ENCODE peak calls at places on chromosome 6, in nine cellular contexts. T is activated T-helper 1 cell treated with anti-CD3 and anti-CD28 coated beads, Interleukin-12 subunit alpha, Interleukin-12 subunit beta, Interleukin-2, Interleukin-4 antibody, amounts not matched to agents 30 ng/mL and 10 ng/mL and 1 ng/mL, durations not matched to agents 14 hours and 24 hours and 36 hours; F is activated naive CD4-positive, alpha-beta T cell treated with Interleukin-2 at 50 U/mL for 16 hours; D is amniotic stem cell; S is GM03348; A is H54; I is D341Med; P is AG08395; G is stimulated activated CD4-positive, alpha-beta T cell treated with anti-CD3 and anti-CD28 coated beads, Interleukin-12 subunit alpha, Interleukin-12 subunit beta, amount 100 ng/mL, for 4 hours. Y is an unnamed sample.
A peak's percentile ranks its signal among the peaks of the same experiment; 100 is the strongest.

GRCh38 chr6:170453586-170454511 is 99.3 kb downstream of the PSMB1 start:
- DNase-seq in P (no peak), T (no peak), D (no peak), A (no peak), I (no peak), F (no peak), G (no peak), S (no peak), Y (no peak)

GRCh38 chr6:24743265-24743943 is 24.4 kb upstream of the C6orf62 start:
- DNase-seq in S (peak; percentile 77), G (peak; percentile 6), A (peak; percentile 52), T (no peak), I (no peak), F (peak; percentile 25), P (peak; percentile 91), D (peak; percentile 44), Y (peak; percentile 79)

GRCh38 chr6:169454204-169454871 is 200.7 kb upstream of the THBS2 start:
- DNase-seq in A (no peak), T (no peak), P (peak; percentile 85), F (no peak), G (no peak), I (no peak), D (no peak), S (peak; percentile 87), Y (no peak)

GRCh38 chr6:93727447-93727846 is 308.1 kb upstream of the EPHA7 start:
- DNase-seq in T (no peak), F (no peak), I (no peak), G (no peak), S (no peak), P (no peak), A (no peak), D (no peak), Y (no peak)

GRCh38 chr6:104537185-104537584 is 322.5 kb downstream of the HACE1 start:
- DNase-seq in D (peak; percentile 36), F (no peak), A (no peak), I (no peak), G (no peak), P (peak; percentile 43), S (peak; percentile 27), T (no peak), Y (no peak)

GRCh38 chr6:99588618-99589289 is 17.9 kb upstream of the PRDM13 start:
- DNase-seq in G (peak; percentile 66), T (peak; percentile 43), A (no peak), F (peak; percentile 75), P (peak; percentile 75), D (peak; percentile 12), I (peak; percentile 90), S (peak; percentile 77), Y (peak; percentile 44)

GRCh38 chr6:89927788-89928565 is 33.7 kb downstream of the GJA10 start:
- DNase-seq in I (no peak), P (no peak), D (no peak), A (no peak), G (no peak), T (no peak), F (no peak), S (no peak), Y (no peak)

GRCh38 chr6:32415521-32416019 is 8.6 kb upstream of the BTNL2 start:
- DNase-seq in A (peak; percentile 31), G (peak; percentile 76), P (peak; percentile 61), F (peak; percentile 80), I (peak; percentile 76), T (peak; percentile 56), D (peak; percentile 38), S (peak; percentile 74), Y (peak; percentile 67)

GRCh38 chr6:121436966-121437756 is 1.7 kb downstream of the GJA1 start:
- DNase-seq in A (peak; percentile 15), P (peak; percentile 42), S (peak; percentile 67), D (peak; percentile 30), F (peak; percentile 2), T (no peak), I (peak; percentile 63), G (peak; percentile 8), Y (no peak)

GRCh38 chr6:49958180-49958579 is 5.8 kb downstream of the DEFB114 start:
- DNase-seq in P (no peak), I (no peak), D (no peak), A (no peak), S (no peak), F (no peak), T (no peak), G (no peak), Y (no peak)

GRCh38 chr6:64000873-64001497 is 365.4 kb downstream of the PHF3 start:
- DNase-seq in I (peak; percentile 60), F (no peak), D (no peak), G (no peak), S (no peak), P (no peak), T (no peak), A (no peak), Y (no peak)

GRCh38 chr6:73308712-73309533 is 45.2 kb downstream of the DPPA5 start:
- DNase-seq in T (no peak), F (no peak), S (peak; percentile 25), G (no peak), A (peak; percentile 45), I (peak; percentile 66), P (no peak), D (no peak), Y (no peak)

GRCh38 chr6:41846666-41847237 is 48.4 kb downstream of the USP49 start:
- DNase-seq in A (peak; percentile 67), G (peak; percentile 39), I (peak; percentile 73), P (peak; percentile 90), S (peak; percentile 90), D (peak; percentile 91), T (peak; percentile 31), F (peak; percentile 50), Y (peak; percentile 25)

GRCh38 chr6:125512621-125513020 is 210.9 kb upstream of the HDDC2 start:
- DNase-seq in F (no peak), A (no peak), I (no peak), S (no peak), T (no peak), P (no peak), D (no peak), G (no peak), Y (no peak)

GRCh38 chr6:131116755-131117360 is 18.4 kb upstream of the AKAP7 start:
- DNase-seq in P (peak; percentile 53), G (no peak), S (peak; percentile 41), A (no peak), I (no peak), D (peak; percentile 47), T (no peak), F (no peak), Y (peak; percentile 13)